ENCODE peak calls at places on chromosomes 6 and 20, in seven cellular contexts. One of them, this sample, is unnamed.

GRCh38 chr6:85460154-85460950 is 10.5 kb downstream of the NT5E start:
- DNase-seq in prostate gland: no peak
- DNase-seq in HCT116: no peak
- DNase-seq in sigmoid colon: no peak
- DNase-seq in breast epithelium: no peak
- DNase-seq in K562: no peak
- DNase-seq in tibial nerve: no peak
- DNase-seq in this sample: no peak

GRCh38 chr6:3798211-3798909 is 46.8 kb upstream of the PXDC1 start:
- DNase-seq in HCT116: no peak
- DNase-seq in sigmoid colon: no peak
- DNase-seq in breast epithelium: no peak
- DNase-seq in prostate gland: no peak
- DNase-seq in tibial nerve: no peak
- DNase-seq in K562: no peak
- DNase-seq in this sample: no peak

GRCh38 chr6:16419636-16420331 is 181.4 kb downstream of the GMPR start:
- DNase-seq in K562: no peak
- DNase-seq in HCT116: no peak
- DNase-seq in prostate gland: no peak
- DNase-seq in tibial nerve: no peak
- DNase-seq in sigmoid colon: no peak
- DNase-seq in breast epithelium: no peak
- DNase-seq in this sample: no peak

GRCh38 chr6:139288496-139289040 is 3.2 kb downstream of the TXLNB start:
- DNase-seq in HCT116: no peak
- DNase-seq in tibial nerve: no peak
- DNase-seq in K562: no peak
- DNase-seq in breast epithelium: no peak
- DNase-seq in sigmoid colon: no peak
- DNase-seq in prostate gland: no peak
- DNase-seq in this sample: no peak

GRCh38 chr6:36469946-36470345 is 27.1 kb downstream of the KCTD20 start:
- DNase-seq in tibial nerve: no peak
- DNase-seq in sigmoid colon: no peak
- DNase-seq in prostate gland: no peak
- DNase-seq in HCT116: no peak
- DNase-seq in breast epithelium: no peak
- DNase-seq in K562: no peak
- DNase-seq in this sample: no peak

GRCh38 chr6:111737065-111737521 is 131.4 kb upstream of the TRAF3IP2 start:
- DNase-seq in sigmoid colon: no peak
- DNase-seq in breast epithelium: no peak
- DNase-seq in tibial nerve: no peak
- DNase-seq in K562: no peak
- DNase-seq in prostate gland: no peak
- DNase-seq in HCT116: no peak
- DNase-seq in this sample: no peak

GRCh38 chr20:34531608-34532265 is 15.5 kb downstream of the DYNLRB1 start:
- DNase-seq in tibial nerve: no peak
- DNase-seq in breast epithelium: no peak
- DNase-seq in sigmoid colon: peak; percentile 49
- DNase-seq in HCT116: no peak
- DNase-seq in prostate gland: no peak
- DNase-seq in K562: no peak
- DNase-seq in this sample: no peak

GRCh38 chr20:51565741-51566140 is 23.2 kb upstream of the NFATC2 start:
- DNase-seq in prostate gland: no peak
- DNase-seq in K562: no peak
- DNase-seq in tibial nerve: no peak
- DNase-seq in breast epithelium: no peak
- DNase-seq in sigmoid colon: no peak
- DNase-seq in HCT116: no peak
- DNase-seq in this sample: no peak

GRCh38 chr6:25218346-25218745 is 60.8 kb upstream of the CARMIL1 start:
- DNase-seq in HCT116: no peak
- DNase-seq in K562: no peak
- DNase-seq in sigmoid colon: no peak
- DNase-seq in prostate gland: no peak
- DNase-seq in tibial nerve: no peak
- DNase-seq in breast epithelium: no peak
- DNase-seq in this sample: no peak

GRCh38 chr6:11183761-11184362 is 48.6 kb downstream of the NEDD9 start:
- DNase-seq in tibial nerve: no peak
- DNase-seq in prostate gland: no peak
- DNase-seq in K562: no peak
- DNase-seq in breast epithelium: no peak
- DNase-seq in sigmoid colon: no peak
- DNase-seq in HCT116: no peak
- DNase-seq in this sample: no peak

GRCh38 chr20:38726849-38727601 is 2.7 kb downstream of the SLC32A1 start:
- DNase-seq in tibial nerve: no peak
- DNase-seq in prostate gland: no peak
- DNase-seq in sigmoid colon: no peak
- DNase-seq in K562: peak; percentile 75
- DNase-seq in HCT116: no peak
- DNase-seq in breast epithelium: no peak
- DNase-seq in this sample: peak; percentile 83

GRCh38 chr6:75151013-75151412 is 54.8 kb downstream of the COL12A1 start:
- DNase-seq in prostate gland: no peak
- DNase-seq in sigmoid colon: no peak
- DNase-seq in breast epithelium: no peak
- DNase-seq in HCT116: no peak
- DNase-seq in tibial nerve: no peak
- DNase-seq in K562: no peak
- DNase-seq in this sample: no peak

GRCh38 chr6:28589234-28589951 is 63.7 kb downstream of the GPX5 start:
- DNase-seq in breast epithelium: no peak
- DNase-seq in sigmoid colon: no peak
- DNase-seq in prostate gland: no peak
- DNase-seq in tibial nerve: peak; percentile 32
- DNase-seq in HCT116: peak; percentile 96
- DNase-seq in K562: no peak
- DNase-seq in this sample: peak; percentile 63

DNA sequence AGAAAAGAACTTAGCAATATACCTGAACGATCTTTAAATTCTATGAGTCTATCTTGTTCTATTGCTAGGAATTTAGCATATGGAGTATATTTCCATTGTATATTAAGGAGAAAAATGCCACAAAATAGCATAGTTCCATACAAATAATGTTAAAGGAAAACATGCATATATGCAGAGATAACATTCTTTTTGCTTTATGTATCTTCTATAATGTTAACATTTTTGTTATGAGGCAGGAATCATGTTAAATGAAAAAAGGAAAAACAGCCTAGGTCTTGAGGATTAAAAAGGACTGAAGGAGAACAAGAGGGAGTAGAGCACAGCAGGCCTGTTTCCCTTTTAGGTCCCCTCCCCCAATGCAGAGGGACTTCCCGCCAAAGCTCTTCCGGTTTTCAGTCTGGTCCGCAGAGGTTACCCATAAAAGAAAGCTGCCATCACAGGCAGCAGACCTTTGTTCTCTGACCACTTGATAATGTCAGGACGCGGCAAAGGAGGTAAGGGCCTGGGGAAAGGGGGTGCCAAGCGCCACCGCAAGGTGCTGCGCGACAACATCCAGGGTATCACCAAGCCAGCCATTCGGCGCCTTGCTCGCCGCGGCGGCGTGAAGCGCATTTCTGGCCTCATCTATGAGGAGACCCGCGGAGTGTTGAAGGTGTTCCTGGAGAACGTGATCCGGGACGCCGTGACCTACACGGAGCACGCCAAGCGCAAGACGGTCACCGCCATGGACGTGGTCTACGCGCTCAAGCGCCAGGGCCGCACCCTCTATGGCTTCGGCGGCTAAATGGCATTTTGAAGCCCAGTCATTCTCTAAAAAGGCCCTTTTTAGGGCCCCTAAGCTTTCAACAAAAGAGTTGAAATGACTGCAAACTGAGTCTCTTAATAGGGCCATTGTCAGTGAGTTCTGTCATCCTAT is 108.4 kb upstream of the PRSS16 start:
- DNase-seq in K562: peak; percentile 48
- DNase-seq in HCT116: no peak
- DNase-seq in tibial nerve: peak; percentile 41
- DNase-seq in prostate gland: no peak
- DNase-seq in breast epithelium: no peak
- DNase-seq in sigmoid colon: peak; percentile 69
- DNase-seq in this sample: peak; percentile 95
- TF ChIP-seq POLR2A in K562: peak; percentile 98
- TF ChIP-seq POLR2A in HCT116: no peak
- TF ChIP-seq POLR2A in tibial nerve: peak; percentile 10
- TF ChIP-seq POLR2A in prostate gland: no peak
- TF ChIP-seq POLR2A in breast epithelium: no peak
- TF ChIP-seq POLR2A in sigmoid colon: peak; percentile 50
- TF ChIP-seq POLR2A in this sample: peak; percentile 100

DNA sequence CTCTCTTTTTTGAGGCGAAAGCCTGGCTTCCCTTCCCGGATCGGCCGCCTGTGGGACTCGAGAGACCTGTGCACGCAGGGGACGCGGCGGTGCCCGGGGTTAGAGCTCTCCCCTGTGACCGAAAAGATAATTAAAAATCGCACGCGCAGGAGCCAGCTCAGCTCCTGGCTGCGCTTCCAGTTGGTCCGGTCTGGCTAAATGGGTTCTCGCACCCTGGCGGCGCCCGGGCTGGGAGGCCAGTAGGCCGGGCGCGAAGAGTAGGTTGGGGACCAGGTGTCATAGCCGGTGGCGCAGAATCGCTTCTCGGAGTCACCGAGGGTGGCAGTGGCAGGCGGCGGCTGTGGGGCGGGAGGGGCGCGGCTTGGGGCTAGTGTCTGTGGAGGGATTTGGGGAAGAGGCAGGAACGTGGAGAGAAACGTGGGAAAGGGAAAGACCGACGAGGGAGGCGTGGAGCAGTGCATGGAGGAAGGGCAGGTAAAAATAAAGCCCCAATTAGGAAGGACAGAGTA is 41.9 kb upstream of the SUPT3H start:
- DNase-seq in HCT116: peak; percentile 65
- DNase-seq in K562: no peak
- DNase-seq in tibial nerve: peak; percentile 30
- DNase-seq in sigmoid colon: peak; percentile 79
- DNase-seq in prostate gland: peak; percentile 76
- DNase-seq in breast epithelium: peak; percentile 54
- DNase-seq in this sample: peak; percentile 55
- TF ChIP-seq POLR2A in HCT116: no peak
- TF ChIP-seq POLR2A in K562: no peak
- TF ChIP-seq POLR2A in tibial nerve: no peak
- TF ChIP-seq POLR2A in sigmoid colon: no peak
- TF ChIP-seq POLR2A in prostate gland: no peak
- TF ChIP-seq POLR2A in breast epithelium: no peak
- TF ChIP-seq POLR2A in this sample: no peak

GRCh38 chr6:41712651-41713103 is 22.7 kb downstream of the TFEB start:
- DNase-seq in HCT116: no peak
- DNase-seq in K562: no peak
- DNase-seq in prostate gland: peak; percentile 85
- DNase-seq in sigmoid colon: peak; percentile 89
- DNase-seq in breast epithelium: peak; percentile 77
- DNase-seq in tibial nerve: no peak
- DNase-seq in this sample: no peak
- TF ChIP-seq POLR2A in HCT116: no peak
- TF ChIP-seq POLR2A in K562: no peak
- TF ChIP-seq POLR2A in prostate gland: no peak
- TF ChIP-seq POLR2A in sigmoid colon: no peak
- TF ChIP-seq POLR2A in breast epithelium: no peak
- TF ChIP-seq POLR2A in tibial nerve: no peak
- TF ChIP-seq POLR2A in this sample: no peak

GRCh38 chr20:2840138-2840966 is at the start of the genes PCED1A and VPS16:
- DNase-seq in prostate gland: peak; percentile 80
- DNase-seq in tibial nerve: peak; percentile 74
- DNase-seq in HCT116: peak; percentile 54
- DNase-seq in breast epithelium: peak; percentile 81
- DNase-seq in K562: peak; percentile 93
- DNase-seq in sigmoid colon: peak; percentile 93
- DNase-seq in this sample: peak; percentile 90
- TF ChIP-seq POLR2A in prostate gland: peak; percentile 46
- TF ChIP-seq POLR2A in tibial nerve: no peak
- TF ChIP-seq POLR2A in HCT116: peak; percentile 63
- TF ChIP-seq POLR2A in breast epithelium: no peak
- TF ChIP-seq POLR2A in K562: peak; percentile 53
- TF ChIP-seq POLR2A in sigmoid colon: peak; percentile 34
- TF ChIP-seq POLR2A in this sample: peak; percentile 63

This sample was measured in erythroblast.